ENCODE peak calls at places on chromosomes 4 and X, in ten cellular contexts. T, S, U, J, P, D, L, F, V and C are unnamed samples.

GRCh38 chr4:83358410-83358809 is 23.8 kb upstream of the HPSE start:
- DNase-seq in T (no peak), S (no peak), U (peak), J (peak), P (peak), D (peak), L (no peak), F (no peak), V (peak), C (no peak)

GRCh38 chrX:71622347-71623104 is 4.2 kb upstream of the CXCR3 start:
- DNase-seq in T (peak), S (peak), U (peak), J (peak), P (peak), D (peak), L (peak), F (peak), V (peak), C (peak)

GRCh38 chr4:53649357-53649756 is 58.1 kb upstream of the LNX1 start:
- DNase-seq in T (no peak), S (no peak), U (no peak), J (no peak), P (no peak), D (no peak), L (no peak), F (no peak), V (no peak), C (no peak)

GRCh38 chr4:26864904-26865303 is 4.3 kb downstream of the STIM2 start:
- DNase-seq in T (no peak), S (no peak), U (no peak), J (no peak), P (no peak), D (no peak), L (no peak), F (no peak), V (no peak), C (no peak)

GRCh38 chr4:15525080-15525479 is 55.4 kb downstream of the CC2D2A start:
- DNase-seq in T (peak), S (no peak), U (peak), J (no peak), P (peak), D (no peak), L (no peak), F (no peak), V (no peak), C (no peak)

GRCh38 chr4:6419452-6420028 is 52.9 kb downstream of the PPP2R2C start:
- DNase-seq in T (no peak), S (no peak), U (no peak), J (no peak), P (peak), D (no peak), L (no peak), F (no peak), V (no peak), C (no peak)

GRCh38 chrX:71606536-71607216 is 11.6 kb downstream of the CXCR3 start:
- DNase-seq in T (no peak), S (no peak), U (no peak), J (no peak), P (no peak), D (no peak), L (no peak), F (no peak), V (no peak), C (no peak)

GRCh38 chr4:142035556-142035955 is 399.2 kb downstream of the IL15 start:
- DNase-seq in T (no peak), S (no peak), U (no peak), J (no peak), P (peak), D (no peak), L (no peak), F (no peak), V (peak), C (no peak)

GRCh38 chr4:170025523-170026252 is 507 bp downstream of the MFAP3L start:
- DNase-seq in T (no peak), S (peak), U (peak), J (no peak), P (no peak), D (peak), L (no peak), F (peak), V (no peak), C (no peak)

GRCh38 chr4:17511041-17511949 is 595 bp downstream of the QDPR start:
- DNase-seq in T (peak), S (peak), U (peak), J (peak), P (peak), D (peak), L (peak), F (peak), V (no peak), C (no peak)

GRCh38 chrX:136260801-136261200 is 9.6 kb upstream of the MAP7D3 start:
- DNase-seq in T (no peak), S (no peak), U (no peak), J (no peak), P (peak), D (peak), L (no peak), F (no peak), V (peak), C (no peak)